ENCODE peak calls at places on chromosomes 11 and 22, in ten cellular contexts. A, V, K, L, O, E, T, M, G and C are unnamed samples.
A peak's percentile ranks its signal among the peaks of the same experiment; 100 is the strongest.

GRCh38 chr22:19700790-19701419 is 13.4 kb upstream of the SEPTIN5 start:
- DNase-seq in A (peak; percentile 16), V (no peak), K (no peak), L (no peak), O (no peak), E (no peak), T (no peak), M (no peak), G (no peak), C (no peak)

GRCh38 chr11:133479209-133479608 is 53.1 kb downstream of the OPCML start:
- DNase-seq in A (no peak), V (no peak), K (no peak), L (no peak), O (no peak), E (no peak), T (no peak), M (no peak), G (no peak), C (no peak)

GRCh38 chr11:59560290-59560701 is 49.0 kb downstream of the OR4D9 start:
- DNase-seq in A (peak; percentile 96), V (peak; percentile 86), K (peak; percentile 32), L (peak; percentile 71), O (peak; percentile 48), E (peak; percentile 89), T (peak; percentile 60), M (peak; percentile 75), G (peak; percentile 47), C (peak; percentile 53)

GRCh38 chr22:22928666-22929380 is 41.2 kb downstream of the IGLL5 start:
- DNase-seq in A (no peak), V (peak; percentile 8), K (peak; percentile 36), L (no peak), O (peak; percentile 96), E (no peak), T (peak; percentile 12), M (peak; percentile 84), G (no peak), C (no peak)

GRCh38 chr11:22666700-22667439 is 459 bp downstream of the GAS2 start:
- DNase-seq in A (peak; percentile 91), V (peak; percentile 66), K (peak; percentile 19), L (no peak), O (no peak), E (peak; percentile 88), T (no peak), M (no peak), G (no peak), C (peak; percentile 72)

GRCh38 chr22:24789516-24789915 is 15.0 kb upstream of the PIWIL3 start:
- DNase-seq in A (peak; percentile 36), V (no peak), K (no peak), L (no peak), O (no peak), E (no peak), T (no peak), M (no peak), G (no peak), C (no peak)

GRCh38 chr22:27627444-27627833 is 174.1 kb downstream of the MN1 start:
- DNase-seq in A (no peak), V (no peak), K (no peak), L (no peak), O (no peak), E (no peak), T (no peak), M (no peak), G (no peak), C (no peak)

GRCh38 chr11:11179239-11179638 is 173.8 kb downstream of the CSNK2A3 start:
- DNase-seq in A (no peak), V (peak; percentile 91), K (no peak), L (peak; percentile 29), O (no peak), E (no peak), T (no peak), M (no peak), G (peak; percentile 24), C (no peak)

GRCh38 chr22:36067237-36067558 is 38.6 kb upstream of the RBFOX2 start:
- DNase-seq in A (no peak), V (no peak), K (no peak), L (no peak), O (no peak), E (no peak), T (no peak), M (no peak), G (no peak), C (no peak)

GRCh38 chr11:134474942-134475341 is 62.9 kb upstream of the B3GAT1 start:
- DNase-seq in A (peak; percentile 31), V (no peak), K (no peak), L (no peak), O (no peak), E (no peak), T (no peak), M (no peak), G (no peak), C (no peak)

GRCh38 chr22:35172452-35172851 is 84.8 kb upstream of the HMGXB4 start:
- DNase-seq in A (no peak), V (no peak), K (no peak), L (no peak), O (no peak), E (no peak), T (no peak), M (no peak), G (no peak), C (peak; percentile 33)